ENCODE peak calls at places on chromosomes 16 and 17, in five cellular contexts. C, J, I, N and Z are unnamed samples.

GRCh38 chr17:68398731-68399637 is 58.3 kb downstream of the WIPI1 start:
- DNase-seq in C (no peak), J (peak; percentile 85), I (peak; percentile 71), N (peak; percentile 88), Z (peak; percentile 93)

GRCh38 chr17:22506861-22507260 is 814.5 kb downstream of the KCNJ18 start:
- DNase-seq in C (no peak), J (no peak), I (no peak), N (no peak), Z (no peak)

GRCh38 chr17:72681844-72682243 is 410.6 kb downstream of the SLC39A11 start:
- DNase-seq in C (no peak), J (no peak), I (no peak), N (no peak), Z (no peak)

GRCh38 chr17:75404739-75405364 is 626 bp downstream of the GRB2 start:
- DNase-seq in C (no peak), J (peak; percentile 58), I (peak; percentile 61), N (peak; percentile 42), Z (peak; percentile 74)

GRCh38 chr16:69619514-69619913 is 53.7 kb downstream of the NFAT5 start:
- DNase-seq in C (no peak), J (no peak), I (peak; percentile 8), N (peak; percentile 9), Z (peak; percentile 32)

GRCh38 chr16:15583526-15583925 is 59.4 kb downstream of the MARF1 start:
- DNase-seq in C (no peak), J (no peak), I (no peak), N (no peak), Z (no peak)

GRCh38 chr17:79948918-79949645 is 86.6 kb downstream of the TBC1D16 start:
- DNase-seq in C (no peak), J (peak; percentile 1), I (no peak), N (no peak), Z (no peak)

GRCh38 chr16:70697601-70698170 is 11.8 kb upstream of the MTSS2 start:
- DNase-seq in C (no peak), J (peak; percentile 80), I (no peak), N (no peak), Z (peak; percentile 55)

GRCh38 chr17:7258731-7259554 is 3.3 kb downstream of the CLDN7 start:
- DNase-seq in C (no peak), J (peak; percentile 80), I (no peak), N (peak; percentile 41), Z (no peak)

GRCh38 chr16:87878704-87879103 is 9.4 kb upstream of the SLC7A5 start:
- DNase-seq in C (no peak), J (no peak), I (no peak), N (no peak), Z (no peak)

GRCh38 chr16:86298166-86299131 is 211.9 kb upstream of the FOXF1 start:
- DNase-seq in C (no peak), J (peak; percentile 74), I (no peak), N (peak; percentile 3), Z (peak; percentile 96)

GRCh38 chr16:56789360-56789759 is 59.4 kb downstream of the NUP93 start:
- DNase-seq in C (no peak), J (peak; percentile 57), I (peak; percentile 61), N (peak; percentile 59), Z (no peak)

GRCh38 chr16:27242868-27243590 is 25.5 kb downstream of the NSMCE1 start:
- DNase-seq in C (peak; percentile 75), J (no peak), I (peak; percentile 61), N (peak; percentile 97), Z (peak; percentile 98)

GRCh38 chr17:4585203-4585939 is 1.0 kb downstream of the SMTNL2 start:
- DNase-seq in C (no peak), J (no peak), I (peak; percentile 54), N (no peak), Z (no peak)

GRCh38 chr16:2977440-2977839 is 2.8 kb downstream of the PKMYT1 start:
- DNase-seq in C (no peak), J (no peak), I (no peak), N (no peak), Z (no peak)

GRCh38 chr17:17191346-17191792 is 14.8 kb downstream of the PLD6 start:
- DNase-seq in C (peak; percentile 48), J (no peak), I (no peak), N (peak; percentile 85), Z (peak; percentile 93)

GRCh38 chr16:50539822-50540710 is 8.1 kb upstream of the NKD1 start:
- DNase-seq in C (no peak), J (peak; percentile 25), I (no peak), N (no peak), Z (no peak)

GRCh38 chr16:49462989-49463371 is 89.4 kb downstream of the C16orf78 start:
- DNase-seq in C (no peak), J (no peak), I (no peak), N (no peak), Z (no peak)

GRCh38 chr17:78917451-78918307 is 7.5 kb downstream of the TIMP2 start:
- DNase-seq in C (no peak), J (no peak), I (no peak), N (no peak), Z (no peak)

GRCh38 chr16:84483882-84484565 is 20.4 kb downstream of the MEAK7 start:
- DNase-seq in C (no peak), J (no peak), I (no peak), N (no peak), Z (no peak)

GRCh38 chr17:50953831-50954601 is 87.9 kb upstream of the TOB1 start:
- DNase-seq in C (no peak), J (no peak), I (no peak), N (peak; percentile 74), Z (peak; percentile 89)

GRCh38 chr16:72124761-72125634 is 31.4 kb downstream of the DHX38 start:
- DNase-seq in C (peak; percentile 26), J (peak; percentile 84), I (peak; percentile 75), N (peak; percentile 87), Z (peak; percentile 72)

GRCh38 chr16:81251871-81252270 is 13.4 kb downstream of the BCO1 start:
- DNase-seq in C (no peak), J (no peak), I (peak; percentile 90), N (no peak), Z (peak; percentile 95)

GRCh38 chr16:26281681-26282080 is 589.9 kb downstream of the HS3ST4 start:
- DNase-seq in C (no peak), J (no peak), I (no peak), N (no peak), Z (no peak)

GRCh38 chr16:49587511-49587910 is 213.9 kb downstream of the C16orf78 start:
- DNase-seq in C (no peak), J (no peak), I (no peak), N (no peak), Z (no peak)

GRCh38 chr17:27568811-27569210 is 62.2 kb upstream of the LGALS9 start:
- DNase-seq in C (no peak), J (no peak), I (no peak), N (no peak), Z (no peak)

DNA sequence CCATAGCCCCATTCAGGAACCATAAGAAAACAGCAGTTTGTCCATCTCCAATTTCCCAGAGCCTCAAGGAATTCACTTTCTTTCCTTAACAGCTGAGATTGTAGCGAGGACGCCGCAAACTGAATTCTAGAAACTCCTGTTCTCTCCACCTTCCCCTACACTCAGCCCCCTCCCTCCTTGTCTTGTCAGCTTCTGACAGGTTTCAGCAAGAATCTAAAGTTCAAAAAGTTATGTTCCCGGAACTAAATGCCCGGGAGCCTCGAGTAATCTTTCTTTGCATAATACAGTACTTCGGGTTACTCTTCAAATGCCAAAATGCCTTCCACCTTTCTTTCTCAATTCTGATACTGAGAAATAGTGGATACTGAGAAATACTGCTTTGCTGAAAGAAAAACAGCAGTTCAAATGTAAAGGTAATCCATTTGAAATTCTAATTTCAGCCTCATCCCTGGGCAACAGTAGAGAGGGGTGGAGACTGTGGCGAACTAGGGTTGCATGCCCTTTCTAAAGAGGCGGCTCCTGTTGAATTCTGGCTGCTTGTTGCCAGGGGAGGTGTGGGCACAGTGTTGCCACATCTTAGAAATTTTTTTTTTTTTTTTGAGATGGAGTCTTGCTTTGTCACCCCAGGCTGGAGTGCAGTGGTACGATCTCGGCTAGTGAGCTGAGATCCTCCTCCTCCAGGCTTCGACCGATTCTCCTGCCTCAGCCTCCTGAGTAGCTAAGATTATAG is 63.5 kb upstream of the USP7 start:
- DNase-seq in C (no peak), J (no peak), I (no peak), N (no peak), Z (no peak)
- H3K4me3 ChIP-seq in C (no peak overlapping the region), J (no peak overlapping the region), I (no peak overlapping the region), N (no peak overlapping the region), Z (no peak overlapping the region)

GRCh38 chr16:54194008-54194731 is 92.4 kb downstream of the IRX3 start:
- DNase-seq in C (no peak), J (peak; percentile 86), I (peak; percentile 64), N (peak; percentile 76), Z (no peak)

GRCh38 chr16:54191592-54191991 is 95.0 kb downstream of the IRX3 start:
- DNase-seq in C (no peak), J (no peak), I (no peak), N (no peak), Z (no peak)

GRCh38 chr16:54191163-54191562 is 95.4 kb downstream of the IRX3 start:
- DNase-seq in C (no peak), J (no peak), I (no peak), N (no peak), Z (no peak)

GRCh38 chr16:54193656-54194007 is 93.0 kb downstream of the IRX3 start:
- DNase-seq in C (no peak), J (peak; percentile 95), I (peak; percentile 81), N (peak; percentile 80), Z (peak; percentile 57)

GRCh38 chr16:54193013-54193655 is 93.5 kb downstream of the IRX3 start:
- DNase-seq in C (no peak), J (no peak), I (no peak), N (no peak), Z (no peak)
- H3K4me3 ChIP-seq in C (no peak overlapping the region), J (peak overlapping the region; percentile 5), I (no peak overlapping the region), N (no peak overlapping the region), Z (peak overlapping the region; percentile 72)

GRCh38 chr16:714079-714478 is 839 bp upstream of the METRN start:
- DNase-seq in C (no peak), J (no peak), I (no peak), N (no peak), Z (no peak)
- H3K4me3 ChIP-seq in C (no peak overlapping the region), J (no peak overlapping the region), I (no peak overlapping the region), N (no peak overlapping the region), Z (no peak overlapping the region)

DNA sequence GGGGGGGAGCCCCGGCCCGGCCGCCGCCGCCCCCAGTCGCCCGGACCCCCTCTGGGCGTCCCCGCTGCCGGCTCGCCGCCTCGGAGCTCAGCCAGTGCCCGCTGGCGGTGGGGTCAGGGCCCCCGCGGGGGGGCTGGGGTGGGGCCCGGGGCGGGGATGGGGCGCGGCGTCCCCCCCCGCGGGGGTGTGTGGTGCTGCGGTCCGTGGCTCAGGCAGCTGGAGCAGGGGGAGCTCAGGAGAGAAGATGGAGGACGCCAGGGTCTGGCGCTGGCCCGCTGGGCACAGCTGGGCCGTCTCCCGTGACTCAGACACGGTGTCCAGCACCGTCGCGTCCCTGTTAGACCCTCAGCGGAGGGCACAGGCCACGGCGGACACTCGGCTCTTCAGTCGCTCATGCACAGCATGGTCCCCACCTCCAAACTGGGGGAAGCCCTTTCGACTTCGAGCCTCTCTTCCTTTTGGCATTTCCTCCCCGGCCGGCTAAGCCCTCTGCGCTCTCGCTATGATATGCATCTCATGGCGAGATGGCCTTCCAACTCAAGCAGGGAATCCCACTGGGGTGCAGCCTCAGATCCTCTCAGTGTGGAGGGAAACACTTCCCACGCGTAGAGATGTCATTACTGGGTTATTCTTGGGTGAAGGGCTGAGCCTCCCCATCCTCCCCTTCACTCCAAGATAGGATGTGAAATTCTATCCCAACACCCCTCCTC is 402 bp upstream of the VEZF1 start:
- DNase-seq in C (no peak), J (peak; percentile 78), I (peak; percentile 72), N (peak; percentile 64), Z (peak; percentile 80)
- H3K4me3 ChIP-seq in C (peak overlapping the region; percentile 95), J (peak overlapping the region; percentile 71), I (peak overlapping the region; percentile 98), N (peak overlapping the region; percentile 56), Z (peak overlapping the region; percentile 86)